ENCODE peak calls at places on chromosomes 1 and 21, in seven cellular contexts. M is HCT116; B is cardiac fibroblast; U is head of caudate nucleus; G is activated gamma-delta T cell treated with Interleukin-2 at 50 U/mL for 16 hours; W is lung microvascular endothelial cell; L is CD8-positive, alpha-beta T cell. O is an unnamed sample.

GRCh38 chr1:84199257-84199656 is 55.2 kb downstream of the PRKACB start:
- DNase-seq in U (no peak), G (no peak), L (no peak), W (no peak), B (no peak), M (no peak), O (no peak)

GRCh38 chr1:24108334-24109165 is 3.4 kb downstream of the MYOM3 start:
- DNase-seq in U (no peak), L (no peak), B (peak; percentile 94), W (peak; percentile 53), G (no peak), M (peak; percentile 32), O (no peak)

GRCh38 chr1:89836252-89836996 is 15.6 kb downstream of the LRRC8D start:
- DNase-seq in M (no peak), L (no peak), W (no peak), G (no peak), U (no peak), B (no peak), O (no peak)

GRCh38 chr1:100308777-100309176 is 42.8 kb downstream of the RTCA start:
- DNase-seq in U (no peak), G (no peak), B (peak; percentile 84), W (peak; percentile 60), M (no peak), L (no peak), O (no peak)

GRCh38 chr1:1753607-1754005 is 24.7 kb downstream of the NADK start:
- DNase-seq in G (no peak), W (no peak), B (no peak), L (no peak), M (no peak), U (no peak), O (no peak)

GRCh38 chr1:27563407-27564263 is 40.3 kb downstream of the AHDC1 start:
- DNase-seq in L (no peak), M (no peak), W (no peak), B (peak; percentile 52), U (no peak), G (no peak), O (no peak)

GRCh38 chr1:34929497-34929852 is at the start of gene DLGAP3:
- DNase-seq in G (no peak), W (no peak), M (no peak), L (no peak), B (no peak), U (no peak), O (no peak)

GRCh38 chr1:117985973-117986372 is 56.4 kb downstream of the WDR3 start:
- DNase-seq in G (no peak), M (no peak), L (no peak), U (no peak), B (no peak), W (no peak), O (no peak)

GRCh38 chr1:82225407-82226197 is 424.9 kb downstream of the ADGRL2 start:
- DNase-seq in L (no peak), M (no peak), G (no peak), U (no peak), B (peak; percentile 84), W (peak; percentile 78), O (peak; percentile 47)

GRCh38 chr1:1000357-1001056 is 610 bp upstream of the HES4 start:
- DNase-seq in M (peak; percentile 87), G (peak; percentile 55), W (peak; percentile 96), B (peak; percentile 85), L (peak; percentile 75), U (peak; percentile 77), O (peak; percentile 81)

GRCh38 chr1:106498238-106498637 is 558.2 kb upstream of the PRMT6 start:
- DNase-seq in B (no peak), M (no peak), U (no peak), G (no peak), L (no peak), W (no peak), O (no peak)

GRCh38 chr21:29175408-29176147 is 45.1 kb downstream of the MAP3K7CL start:
- DNase-seq in W (peak; percentile 92), B (peak; percentile 87), M (no peak), L (no peak), G (no peak), U (no peak), O (no peak)

GRCh38 chr1:47876587-47876963 is 120.6 kb downstream of the TRABD2B start:
- DNase-seq in W (no peak), G (no peak), L (no peak), U (no peak), B (no peak), M (no peak), O (no peak)

GRCh38 chr1:18761948-18762905 is 97.2 kb downstream of the TAS1R2 start:
- DNase-seq in G (no peak), U (no peak), M (no peak), B (no peak), L (no peak), W (peak; percentile 8), O (no peak)

GRCh38 chr1:27098447-27099153 is 56.3 kb downstream of the SLC9A1 start:
- DNase-seq in M (no peak), L (no peak), B (no peak), W (no peak), G (no peak), U (no peak), O (no peak)

GRCh38 chr1:146010126-146010738 is 11.3 kb downstream of the HJV start:
- DNase-seq in U (no peak), G (no peak), L (no peak), W (no peak), B (no peak), M (no peak), O (no peak)

GRCh38 chr1:75135829-75136142 is 1.6 kb downstream of the LHX8 start:
- DNase-seq in M (no peak), W (no peak), B (peak; percentile 22), U (no peak), G (no peak), L (no peak), O (no peak)

GRCh38 chr1:63704443-63704842 is 69.4 kb upstream of the ROR1 start:
- DNase-seq in L (no peak), W (no peak), G (no peak), U (no peak), M (no peak), B (peak; percentile 43), O (no peak)

GRCh38 chr21:33299181-33299752 is 25.5 kb upstream of the IFNAR1 start:
- DNase-seq in B (peak; percentile 24), L (no peak), W (no peak), M (no peak), U (no peak), G (no peak), O (peak; percentile 76)

GRCh38 chr1:26838474-26839338 is 12.2 kb downstream of the ZDHHC18 start:
- DNase-seq in W (peak; percentile 16), L (no peak), G (peak; percentile 26), B (no peak), M (no peak), U (no peak), O (no peak)

GRCh38 chr1:31348449-31348848 is 24.4 kb downstream of the FABP3 start:
- DNase-seq in W (no peak), L (no peak), U (no peak), M (no peak), B (no peak), G (no peak), O (no peak)

GRCh38 chr1:54798769-54799641 is 2.1 kb downstream of the TTC22 start:
- DNase-seq in B (peak; percentile 63), W (no peak), L (no peak), G (no peak), M (no peak), U (no peak), O (no peak)

GRCh38 chr21:43603230-43603626 is 56.1 kb downstream of the HSF2BP start:
- DNase-seq in L (no peak), W (no peak), U (no peak), G (no peak), M (no peak), B (no peak), O (peak; percentile 64)

GRCh38 chr1:111436726-111437125 is 9.2 kb upstream of the OVGP1 start:
- DNase-seq in L (no peak), G (no peak), W (no peak), U (no peak), B (peak; percentile 40), M (no peak), O (no peak)

O was measured in CD14-positive monocyte.